ENCODE peak calls at places on chromosomes 7 and 10, in four cellular contexts. R is IMR-90, M is K562, V is GM12878. H is an unnamed sample.

GRCh38 chr10:11874568-11875182 is 51.5 kb downstream of the PROSER2 start:
- DNase-seq in R (peak; percentile 12), M (peak; percentile 95), V (peak; percentile 8), H (peak; percentile 14)

GRCh38 chr10:72273410-72274212 is at the start of gene DDIT4:
- DNase-seq in R (peak; percentile 99), M (peak; percentile 100), V (peak; percentile 97), H (peak; percentile 99)

GRCh38 chr10:28569506-28570159 is 36.7 kb downstream of the WAC start:
- DNase-seq in R (peak; percentile 71), M (peak; percentile 30), V (no peak), H (no peak)

GRCh38 chr10:14654821-14655382 is 119.8 kb downstream of the FAM107B start:
- DNase-seq in R (no peak), M (no peak), V (no peak), H (no peak)

GRCh38 chr7:47500103-47500563 is 81.8 kb downstream of the TNS3 start:
- DNase-seq in R (no peak), M (no peak), V (no peak), H (no peak)

GRCh38 chr10:76082956-76083355 is 651.5 kb downstream of the LRMDA start:
- DNase-seq in R (peak; percentile 29), M (no peak), V (no peak), H (no peak)

GRCh38 chr10:76352300-76352699 is 920.9 kb downstream of the LRMDA start:
- DNase-seq in R (peak; percentile 96), M (peak; percentile 5), V (no peak), H (peak; percentile 91)

GRCh38 chr7:114539575-114539974 is 125.0 kb downstream of the FOXP2 start:
- DNase-seq in R (peak; percentile 35), M (no peak), V (no peak), H (peak; percentile 53)

GRCh38 chr7:79610905-79611304 is 157.4 kb upstream of the MAGI2 start:
- DNase-seq in R (no peak), M (no peak), V (no peak), H (no peak)

GRCh38 chr10:114706458-114707055 is 48.5 kb upstream of the ABLIM1 start:
- DNase-seq in R (no peak), M (no peak), V (no peak), H (peak; percentile 74)

GRCh38 chr7:2138146-2138765 is 94.5 kb downstream of the MAD1L1 start:
- DNase-seq in R (no peak), M (no peak), V (peak; percentile 25), H (peak; percentile 30)

GRCh38 chr10:123570051-123570897 is 95.9 kb upstream of the GPR26 start:
- DNase-seq in R (no peak), M (no peak), V (no peak), H (no peak)

GRCh38 chr10:4136121-4136520 is 351.1 kb upstream of the KLF6 start:
- DNase-seq in R (no peak), M (no peak), V (peak; percentile 65), H (no peak)

GRCh38 chr7:138967159-138967558 is 14.0 kb downstream of the KIAA1549 start:
- DNase-seq in R (no peak), M (no peak), V (no peak), H (peak; percentile 11)

GRCh38 chr7:43884209-43884608 is 14.9 kb upstream of the MRPS24 start:
- DNase-seq in R (no peak), M (no peak), V (no peak), H (no peak)

GRCh38 chr7:32089678-32090077 is 19.5 kb upstream of the PDE1C start:
- DNase-seq in R (no peak), M (no peak), V (no peak), H (no peak)

GRCh38 chr7:18555968-18556367 is 60.4 kb downstream of the HDAC9 start:
- DNase-seq in R (no peak), M (no peak), V (no peak), H (no peak)

GRCh38 chr7:90345548-90346319 is 782 bp upstream of the GTPBP10 start:
- DNase-seq in R (peak; percentile 42), M (peak; percentile 68), V (no peak), H (peak; percentile 60)

GRCh38 chr10:7260412-7260900 is 150.4 kb downstream of the SFMBT2 start:
- DNase-seq in R (peak; percentile 86), M (peak; percentile 75), V (peak; percentile 30), H (peak; percentile 64)

GRCh38 chr7:1431644-1432380 is 27.5 kb downstream of the MICALL2 start:
- DNase-seq in R (no peak), M (no peak), V (no peak), H (no peak)

GRCh38 chr7:36484265-36484664 is 94.6 kb downstream of the ANLN start:
- DNase-seq in R (no peak), M (no peak), V (no peak), H (no peak)

GRCh38 chr7:151460474-151460855 is 20.5 kb upstream of the CRYGN start:
- DNase-seq in R (no peak), M (no peak), V (no peak), H (no peak)

GRCh38 chr10:87750001-87750651 is 67.9 kb downstream of the ATAD1 start:
- DNase-seq in R (peak; percentile 61), M (no peak), V (no peak), H (no peak)

GRCh38 chr10:82136103-82136502 is 261.1 kb downstream of the NRG3 start:
- DNase-seq in R (no peak), M (no peak), V (no peak), H (no peak)

GRCh38 chr7:142835487-142835886 is 19.4 kb upstream of the EPHB6 start:
- DNase-seq in R (no peak), M (no peak), V (no peak), H (no peak)

GRCh38 chr7:133510326-133511055 is 257.6 kb downstream of the EXOC4 start:
- DNase-seq in R (peak; percentile 12), M (no peak), V (no peak), H (peak; percentile 37)

GRCh38 chr7:109062798-109063197 is 493.1 kb downstream of the DNAJB9 start:
- DNase-seq in R (no peak), M (no peak), V (no peak), H (no peak)

GRCh38 chr7:136086712-136087111 is 109.6 kb upstream of the MTPN start:
- DNase-seq in R (peak; percentile 85), M (peak; percentile 80), V (peak; percentile 30), H (peak; percentile 86)

DNA sequence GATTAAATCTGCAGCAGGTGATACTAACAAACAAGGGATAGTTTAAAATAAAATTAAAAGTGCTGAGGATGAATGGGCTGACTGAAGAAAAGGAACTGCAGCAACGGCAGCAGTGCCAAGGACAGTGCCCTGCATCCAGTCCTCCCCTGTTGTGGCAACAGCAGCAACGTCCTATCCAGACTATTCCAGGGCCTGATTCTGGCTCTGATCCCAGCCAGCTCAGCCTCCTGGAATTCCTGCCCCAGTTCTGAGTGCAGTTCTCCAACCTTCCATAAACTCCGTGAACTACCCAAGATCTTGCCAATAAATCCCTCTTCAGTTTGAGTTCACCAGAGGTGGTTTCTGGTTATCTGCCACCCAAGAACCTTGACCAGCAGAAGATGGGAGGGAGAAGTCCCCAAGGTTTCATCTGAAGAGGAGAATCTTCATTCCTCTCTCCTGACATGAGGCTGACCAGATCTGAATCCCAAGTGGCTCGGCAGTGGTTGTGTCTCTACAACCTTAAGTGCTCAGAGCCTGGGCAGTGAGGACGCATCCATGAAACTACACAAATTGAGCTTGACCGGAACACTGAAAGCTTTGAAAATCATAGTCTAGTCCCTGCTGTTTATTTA is 115.8 kb downstream of the SORBS1 start:
- DNase-seq in R (peak; percentile 53), M (no peak), V (no peak), H (peak; percentile 84)
- TF ChIP-seq FOS in R (no peak), M (no peak), V (no peak), H (peak; percentile 42)

DNA sequence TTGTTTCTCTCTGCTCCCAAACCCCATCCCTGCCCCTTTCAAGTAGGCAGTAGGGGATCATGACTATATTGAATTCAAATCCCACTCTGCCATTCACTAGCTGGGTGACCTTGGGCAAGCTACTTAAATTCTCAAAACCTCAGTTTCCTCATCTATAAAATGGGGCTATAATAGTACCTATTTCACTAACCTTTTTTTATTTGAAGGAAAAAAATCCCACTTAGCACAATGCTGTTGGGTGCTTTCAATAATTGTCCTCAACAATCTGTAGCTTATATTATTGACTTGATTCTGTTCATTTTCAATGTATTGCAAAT is 190.4 kb upstream of the YAE1 start:
- DNase-seq in R (no peak), M (no peak), V (no peak), H (no peak)
- TF ChIP-seq FOS in R (no peak), M (no peak), V (no peak), H (no peak)

GRCh38 chr7:16395121-16395520 is 26.2 kb downstream of the CRPPA start:
- DNase-seq in R (no peak), M (no peak), V (no peak), H (no peak)

GRCh38 chr7:16398211-16399017 is 22.9 kb downstream of the CRPPA start:
- DNase-seq in R (peak; percentile 5), M (no peak), V (no peak), H (peak; percentile 3)

GRCh38 chr7:16399265-16399801 is 22.0 kb downstream of the CRPPA start:
- DNase-seq in R (peak; percentile 10), M (no peak), V (no peak), H (peak; percentile 5)

GRCh38 chr7:16396766-16397496 is 24.4 kb downstream of the CRPPA start:
- DNase-seq in R (peak; percentile 2), M (no peak), V (no peak), H (peak; percentile 2)

DNA sequence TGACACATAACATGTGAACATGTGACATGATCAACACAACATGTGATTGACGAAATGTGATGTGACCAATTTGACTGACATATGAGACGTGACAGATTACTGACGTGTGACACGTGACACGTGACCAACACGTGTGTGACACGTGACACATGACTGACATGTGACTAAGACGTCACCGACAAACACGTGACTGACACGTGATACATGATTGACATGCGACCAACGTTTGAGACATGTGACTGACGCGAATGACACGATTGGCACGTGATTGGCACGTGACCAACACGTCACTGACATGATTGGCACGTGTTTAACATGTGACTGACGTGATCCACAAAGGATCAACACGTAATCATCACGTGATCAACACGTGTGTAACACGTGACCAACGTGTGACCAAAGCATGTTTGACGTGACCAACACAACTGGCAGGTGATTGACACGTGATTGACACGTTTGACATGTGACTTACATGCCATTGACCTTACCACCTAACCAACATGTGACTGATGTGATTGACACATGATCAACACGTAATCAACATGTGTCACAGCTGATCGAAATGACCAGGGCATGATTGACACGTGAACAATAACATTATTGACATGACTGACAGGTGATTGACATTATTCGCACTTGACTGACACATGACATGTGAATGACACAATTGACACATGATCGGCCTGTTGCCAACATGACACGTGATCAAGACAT is 23.7 kb downstream of the CRPPA start:
- DNase-seq in R (peak; percentile 2), M (no peak), V (no peak), H (peak; percentile 5)
- TF ChIP-seq FOS in R (no peak), M (no peak), V (no peak), H (no peak)

GRCh38 chr7:55306331-55306730 is 58.8 kb upstream of the LANCL2 start:
- DNase-seq in R (peak; percentile 14), M (no peak), V (no peak), H (no peak)

GRCh38 chr7:55303220-55303619 is 61.9 kb upstream of the LANCL2 start:
- DNase-seq in R (no peak), M (no peak), V (no peak), H (no peak)

GRCh38 chr7:55305130-55305529 is 60.0 kb upstream of the LANCL2 start:
- DNase-seq in R (no peak), M (no peak), V (no peak), H (no peak)

GRCh38 chr7:55307123-55307916 is 57.8 kb upstream of the LANCL2 start:
- DNase-seq in R (peak; percentile 12), M (no peak), V (no peak), H (no peak)

DNA sequence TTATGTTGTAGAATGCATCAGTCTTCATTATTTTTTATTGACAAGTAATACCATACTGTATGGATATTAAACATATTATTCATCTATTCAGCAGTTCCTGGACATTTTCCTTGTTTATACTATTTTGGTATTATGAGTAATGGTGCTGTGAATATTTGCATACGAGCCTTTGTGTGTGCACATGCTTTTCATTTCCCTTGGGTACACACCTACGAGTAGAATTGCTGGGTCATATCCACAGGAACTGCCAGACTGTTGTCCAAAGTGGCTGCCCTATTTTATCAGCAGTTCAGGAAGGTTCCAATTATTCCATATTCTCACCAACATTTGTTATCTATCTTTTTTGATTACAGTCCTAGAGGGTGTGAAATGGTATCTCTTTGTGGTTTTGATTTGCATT is 60.8 kb upstream of the LANCL2 start:
- DNase-seq in R (no peak), M (no peak), V (no peak), H (no peak)
- TF ChIP-seq FOS in R (no peak), M (no peak), V (no peak), H (no peak)

H was measured in endothelial cell of umbilical vein.